ENCODE peak calls at places on chromosomes 3 and 15, in four cellular contexts. O, N, P and J are unnamed samples.

GRCh38 chr15:76181705-76182107 is 121.9 kb downstream of the TMEM266 start:
- DNase-seq in O (no peak), N (peak), P (no peak), J (no peak)

GRCh38 chr3:78322780-78323179 is 1282.9 kb downstream of the ROBO2 start:
- DNase-seq in O (no peak), N (peak), P (no peak), J (no peak)

GRCh38 chr3:14877404-14877803 is 58.6 kb downstream of the FGD5 start:
- DNase-seq in O (no peak), N (no peak), P (no peak), J (peak)

GRCh38 chr3:178385280-178385952 is 150.8 kb upstream of the KCNMB2 start:
- DNase-seq in O (no peak), N (peak), P (no peak), J (peak)

GRCh38 chr3:51819709-51820406 is 40.8 kb upstream of the IQCF6 start:
- DNase-seq in O (no peak), N (peak), P (no peak), J (no peak)

GRCh38 chr15:64636101-64636500 is 139.3 kb downstream of the RBPMS2 start:
- DNase-seq in O (no peak), N (no peak), P (no peak), J (no peak)

GRCh38 chr3:123584284-123584987 is 417 bp downstream of the HACD2 start:
- DNase-seq in O (no peak), N (no peak), P (no peak), J (no peak)

GRCh38 chr3:56368860-56369259 is 99.4 kb downstream of the ERC2 start:
- DNase-seq in O (no peak), N (no peak), P (no peak), J (no peak)

GRCh38 chr3:65615329-65615728 is 423.4 kb downstream of the MAGI1 start:
- DNase-seq in O (no peak), N (no peak), P (no peak), J (no peak)

GRCh38 chr3:111321786-111322185 is 220.2 kb upstream of the CD96 start:
- DNase-seq in O (no peak), N (no peak), P (no peak), J (no peak)

GRCh38 chr3:192917258-192917507 is 473 bp downstream of the MB21D2 start:
- DNase-seq in O (no peak), N (no peak), P (no peak), J (no peak)
- H3K4me3 ChIP-seq in O (peak), N (peak), P (peak), J (peak)

DNA sequence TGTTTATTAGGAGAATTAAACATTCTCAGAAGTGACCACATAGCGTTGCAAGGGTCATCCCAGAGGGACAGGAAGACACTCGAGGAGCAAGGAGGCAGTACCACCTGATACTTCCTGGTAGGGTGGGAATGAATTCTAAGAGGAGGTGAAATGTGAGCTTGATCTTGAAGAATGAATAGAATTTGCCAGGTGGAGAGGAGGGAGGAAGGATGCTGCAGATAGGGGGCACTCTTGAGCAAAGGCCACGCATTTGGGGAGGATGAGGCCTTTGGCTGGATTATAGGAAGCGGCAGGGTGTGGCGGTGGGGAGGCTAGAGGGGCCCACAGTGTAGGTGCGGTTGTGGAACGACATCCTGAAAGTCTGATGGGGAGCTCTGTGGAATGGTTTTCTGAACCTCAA is 33.5 kb downstream of the CHCHD6 start:
- DNase-seq in O (no peak), N (no peak), P (no peak), J (no peak)
- TF ChIP-seq CTCF in O (peak), N (peak), P (no peak), J (no peak)

DNA sequence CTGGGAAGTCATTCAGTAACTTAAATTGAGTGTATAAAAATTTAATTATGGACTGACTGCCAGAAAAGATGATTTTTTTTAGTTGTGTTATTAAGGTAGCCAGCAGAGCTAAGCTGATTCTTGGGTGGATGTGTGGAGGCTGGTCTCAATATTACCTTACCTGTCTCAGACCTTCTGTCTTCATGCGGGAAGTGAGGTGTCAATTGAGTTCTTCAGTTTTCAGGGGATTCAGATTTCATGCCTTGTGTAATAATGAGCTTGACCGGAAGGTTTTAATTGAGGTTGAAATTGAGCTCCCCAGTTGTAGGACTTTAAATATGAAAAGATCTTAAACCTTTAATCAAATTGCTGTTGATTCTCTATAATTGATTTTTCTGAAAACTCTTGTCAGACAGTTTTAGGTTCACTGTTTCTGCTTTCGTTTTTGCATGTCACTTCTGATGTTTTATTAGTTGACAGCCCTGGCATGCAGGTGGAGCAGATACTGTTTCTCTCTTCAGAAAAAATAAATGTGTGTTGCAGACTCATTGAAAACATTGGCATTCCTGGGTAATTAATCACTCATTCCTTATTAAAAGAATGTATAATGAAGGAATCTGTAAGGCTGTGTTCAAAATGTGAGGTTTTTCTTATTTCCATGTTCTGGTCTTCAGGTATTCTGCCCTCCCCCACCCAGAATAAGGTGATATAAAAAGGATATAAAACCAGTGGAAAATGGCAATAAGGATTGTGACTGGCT is 54.5 kb downstream of the PSMD6 start:
- DNase-seq in O (no peak), N (peak), P (no peak), J (peak)
- H3K4me3 ChIP-seq in O (no peak), N (peak), P (no peak), J (no peak)

DNA sequence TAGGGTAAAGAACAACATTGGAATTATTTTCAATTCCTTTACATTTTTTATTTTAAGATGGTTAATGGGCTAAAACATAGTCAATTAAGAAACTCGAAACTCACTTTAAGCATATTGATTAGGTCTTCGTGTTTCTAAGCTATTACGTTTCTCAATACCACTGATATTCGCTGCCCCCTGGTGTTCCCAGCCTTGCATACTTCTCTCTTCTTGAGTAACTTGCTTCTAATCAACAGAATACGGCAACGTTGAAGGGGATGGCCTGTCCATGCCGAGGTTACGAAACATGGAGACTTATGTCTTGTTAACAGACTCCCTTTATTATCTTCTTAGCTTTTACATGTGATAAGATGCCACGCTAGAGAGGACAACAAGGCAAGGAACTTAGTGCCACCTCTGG is 43.6 kb downstream of the ROBO1 start:
- DNase-seq in O (no peak), N (no peak), P (no peak), J (no peak)
- TF ChIP-seq CTCF in O (no peak), N (no peak), P (no peak), J (no peak)

DNA sequence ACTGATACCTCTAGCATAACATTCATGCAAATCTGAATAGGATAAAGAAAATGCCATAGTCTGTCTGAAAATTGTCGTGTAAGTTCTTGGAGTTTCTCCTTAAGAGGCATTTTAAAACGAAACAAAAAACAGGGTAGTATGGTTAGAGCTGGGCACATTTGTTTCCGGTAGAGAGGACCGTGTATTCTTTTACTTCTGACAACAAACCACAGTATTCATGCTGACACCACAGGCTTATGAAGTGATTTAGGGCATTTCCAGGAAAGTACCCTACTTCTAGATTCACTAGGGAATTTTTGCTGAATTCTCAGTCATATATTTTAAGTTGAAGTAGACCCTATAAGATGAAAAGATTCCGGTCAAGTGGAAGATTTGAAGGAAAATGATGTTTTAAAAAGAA is 541.3 kb downstream of the UNC13C start:
- DNase-seq in O (no peak), N (peak), P (no peak), J (no peak)
- H3K4me3 ChIP-seq in O (no peak), N (peak), P (no peak), J (no peak)

GRCh38 chr15:80619677-80620076 is 75.4 kb upstream of the ABHD17C start:
- DNase-seq in O (no peak), N (no peak), P (no peak), J (peak)
- TF ChIP-seq CTCF in O (peak), N (no peak), P (peak), J (peak)